ENCODE peak calls at places on chromosomes 11 and 22, in four cellular contexts. T is lung, C is cardiac fibroblast, Z is neural crest cell. I is an unnamed sample.

GRCh38 chr11:65215441-65216076 is 33.8 kb downstream of the CAPN1 start:
- DNase-seq in T (no peak), C (no peak), Z (no peak), I (no peak)

GRCh38 chr11:119602745-119603373 is 126.1 kb downstream of the NECTIN1 start:
- DNase-seq in T (no peak), C (no peak), Z (no peak), I (no peak)

GRCh38 chr11:26014456-26015115 is 317.3 kb upstream of the ANO3 start:
- DNase-seq in T (no peak), C (no peak), Z (no peak), I (no peak)

GRCh38 chr11:78735711-78736110 is 161.0 kb upstream of the NARS2 start:
- DNase-seq in T (no peak), C (no peak), Z (no peak), I (no peak)

GRCh38 chr22:27331526-27332281 is 469.9 kb downstream of the MN1 start:
- DNase-seq in T (peak), C (peak), Z (peak), I (peak)

GRCh38 chr11:70068950-70069349 is 9.2 kb upstream of the ANO1 start:
- DNase-seq in T (no peak), C (no peak), Z (no peak), I (peak)

GRCh38 chr11:80122211-80122610 is 681.4 kb upstream of the TENM4 start:
- DNase-seq in T (no peak), C (no peak), Z (no peak), I (no peak)

GRCh38 chr22:27840436-27840835 is 38.9 kb upstream of the MN1 start:
- DNase-seq in T (no peak), C (no peak), Z (no peak), I (no peak)

GRCh38 chr11:60121259-60121658 is 32.8 kb downstream of the MS4A2 start:
- DNase-seq in T (no peak), C (no peak), Z (no peak), I (no peak)

GRCh38 chr22:41237707-41238569 is 2.8 kb downstream of the CHADL start:
- DNase-seq in T (peak), C (peak), Z (peak), I (peak)

GRCh38 chr11:3823303-3823702 is 14.9 kb downstream of the PGAP2 start:
- DNase-seq in T (no peak), C (peak), Z (no peak), I (no peak)

GRCh38 chr11:113997473-113997872 is 22.6 kb downstream of the HTR3A start:
- DNase-seq in T (no peak), C (no peak), Z (no peak), I (no peak)

GRCh38 chr11:33475999-33476398 is 218.8 kb downstream of the HIPK3 start:
- DNase-seq in T (no peak), C (peak), Z (no peak), I (no peak)

GRCh38 chr22:43500792-43501785 is 89.3 kb downstream of the MPPED1 start:
- DNase-seq in T (no peak), C (no peak), Z (no peak), I (no peak)
- TF ChIP-seq CTCF in T (no peak), C (no peak), Z (no peak), I (no peak)

GRCh38 chr11:115761817-115762216 is 257.6 kb upstream of the CADM1 start:
- DNase-seq in T (no peak), C (no peak), Z (no peak), I (no peak)
- TF ChIP-seq CTCF in T (no peak), C (no peak), Z (no peak), I (no peak)

GRCh38 chr11:117771197-117771596 is 25.8 kb downstream of the DSCAML1 start:
- DNase-seq in T (no peak), C (no peak), Z (no peak), I (no peak)
- TF ChIP-seq CTCF in T (no peak), C (no peak), Z (no peak), I (no peak)

GRCh38 chr11:36627006-36627405 is 29.0 kb upstream of the RAG2 start:
- DNase-seq in T (no peak), C (no peak), Z (no peak), I (no peak)

GRCh38 chr11:36618025-36618700 is 20.1 kb upstream of the RAG2 start:
- DNase-seq in T (no peak), C (no peak), Z (no peak), I (no peak)

GRCh38 chr11:36627471-36627870 is 29.4 kb upstream of the RAG2 start:
- DNase-seq in T (no peak), C (no peak), Z (no peak), I (no peak)

GRCh38 chr11:36619502-36619901 is 21.5 kb upstream of the RAG2 start:
- DNase-seq in T (no peak), C (peak), Z (no peak), I (no peak)

DNA sequence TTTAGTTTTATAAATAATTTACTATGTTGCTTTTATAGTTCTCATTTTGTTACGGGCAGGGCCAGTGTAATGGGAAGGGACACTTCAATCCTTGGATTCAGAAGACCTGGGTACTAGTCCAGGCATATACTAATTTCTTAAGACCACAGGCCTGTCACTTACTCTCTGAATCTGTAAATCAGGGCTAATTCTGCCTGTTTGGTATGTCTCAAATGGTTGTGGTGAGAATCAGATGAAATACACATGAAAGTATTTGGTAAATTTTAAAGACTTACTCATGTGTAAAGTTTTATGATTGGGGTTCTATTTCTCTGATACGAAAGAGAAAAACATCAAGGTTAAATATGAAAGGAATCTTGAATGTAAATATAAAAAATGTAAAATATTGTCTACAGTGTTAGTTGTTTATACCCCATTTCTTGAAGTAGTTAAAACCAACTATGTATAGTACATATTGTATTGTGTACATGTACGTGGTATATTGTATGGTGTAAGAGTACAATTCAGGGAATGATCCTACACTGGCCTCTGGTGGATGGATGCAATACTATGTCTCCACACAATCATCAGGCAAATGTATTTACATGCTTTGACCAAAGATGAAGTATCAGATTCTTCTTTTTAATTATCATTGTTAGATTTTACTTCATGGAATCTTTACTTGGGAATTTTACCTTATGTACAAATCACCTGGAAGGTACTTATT is 24.5 kb upstream of the RAG2 start:
- DNase-seq in T (no peak), C (peak), Z (no peak), I (no peak)
- TF ChIP-seq CTCF in T (no peak), C (peak), Z (peak), I (peak)

DNA sequence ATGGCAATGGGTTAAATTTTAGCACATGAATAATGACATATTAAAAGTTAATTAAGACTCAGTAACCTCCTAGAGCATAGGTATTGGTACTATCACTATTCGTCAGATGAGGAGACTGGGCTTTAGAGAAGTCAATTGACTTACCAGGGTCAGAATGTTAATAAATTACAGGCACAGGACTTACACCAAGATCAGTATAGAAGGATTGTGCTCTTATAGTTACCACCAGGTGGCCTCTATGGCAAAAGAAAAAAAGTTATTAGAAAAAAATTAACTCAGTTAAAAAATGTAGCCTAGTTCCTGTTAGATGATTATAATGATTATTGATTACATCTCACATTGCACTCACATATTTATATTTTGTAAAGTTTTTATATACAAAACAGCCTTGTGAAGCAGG is 1163.7 kb downstream of the FAM181B start:
- DNase-seq in T (no peak), C (no peak), Z (no peak), I (no peak)
- TF ChIP-seq CTCF in T (no peak), C (no peak), Z (peak), I (peak)

GRCh38 chr22:45171830-45172229 is 8.1 kb downstream of the NUP50 start:
- DNase-seq in T (no peak), C (no peak), Z (no peak), I (no peak)
- TF ChIP-seq CTCF in T (no peak), C (no peak), Z (no peak), I (no peak)

GRCh38 chr11:132300283-132300682 is 929.9 kb downstream of the NTM start:
- DNase-seq in T (no peak), C (no peak), Z (no peak), I (no peak)
- TF ChIP-seq CTCF in T (no peak), C (peak), Z (peak), I (peak)

GRCh38 chr11:14413307-14414072 is 54.5 kb upstream of the RRAS2 start:
- DNase-seq in T (no peak), C (peak), Z (no peak), I (no peak)
- TF ChIP-seq CTCF in T (no peak), C (peak), Z (peak), I (peak)